ENCODE peak calls at places on chromosomes 4 and X, in four cellular contexts. Y is endodermal cell, G is thoracic aorta, N is upper lobe of right lung. E is an unnamed sample.
A peak's percentile ranks its signal among the peaks of the same experiment; 100 is the strongest.

GRCh38 chr4:129218355-129218754 is 122.4 kb downstream of the C4orf33 start:
- DNase-seq in Y (no peak), G (no peak), N (no peak), E (no peak)

GRCh38 chrX:4935846-4936245 is 1222.4 kb upstream of the PRKX start:
- DNase-seq in Y (no peak), G (no peak), N (no peak), E (no peak)

GRCh38 chrX:75155454-75155829 is 641 bp downstream of the ABCB7 start:
- DNase-seq in Y (no peak), G (no peak), N (no peak), E (no peak)

GRCh38 chr4:164087733-164088132 is 593.2 kb downstream of the TMA16 start:
- DNase-seq in Y (no peak), G (no peak), N (no peak), E (no peak)

GRCh38 chr4:98300706-98301105 is 39.5 kb downstream of the RAP1GDS1 start:
- DNase-seq in Y (no peak), G (no peak), N (no peak), E (no peak)

GRCh38 chrX:81377329-81377728 is 175.4 kb downstream of the SH3BGRL start:
- DNase-seq in Y (no peak), G (no peak), N (no peak), E (no peak)

GRCh38 chr4:181150173-181150572 is 1093.0 kb upstream of the TENM3 start:
- DNase-seq in Y (no peak), G (no peak), N (no peak), E (no peak)

GRCh38 chr4:113094327-113094726 is 44.9 kb downstream of the ANK2 start:
- DNase-seq in Y (no peak), G (no peak), N (no peak), E (no peak)

GRCh38 chrX:110418857-110419249 is 60.2 kb downstream of the RTL9 start:
- DNase-seq in Y (no peak), G (no peak), N (no peak), E (no peak)

GRCh38 chr4:162560073-162560472 is 396.3 kb upstream of the FSTL5 start:
- DNase-seq in Y (no peak), G (no peak), N (no peak), E (no peak)

GRCh38 chr4:142452132-142452855 is 393.8 kb downstream of the INPP4B start:
- DNase-seq in Y (no peak), G (no peak), N (no peak), E (no peak)

GRCh38 chr4:174538876-174539250 is 16.6 kb upstream of the HPGD start:
- DNase-seq in Y (no peak), G (no peak), N (no peak), E (no peak)

GRCh38 chr4:26525136-26525535 is 34.9 kb upstream of the CCKAR start:
- DNase-seq in Y (no peak), G (no peak), N (no peak), E (no peak)

GRCh38 chrX:14420876-14421275 is 108.5 kb upstream of the GLRA2 start:
- DNase-seq in Y (no peak), G (no peak), N (no peak), E (no peak)

GRCh38 chrX:139766545-139766983 is 58.6 kb upstream of the MCF2 start:
- DNase-seq in Y (no peak), G (no peak), N (no peak), E (no peak)

GRCh38 chrX:69142688-69143239 is 22.5 kb downstream of the PJA1 start:
- DNase-seq in Y (no peak), G (no peak), N (no peak), E (peak; percentile 54)

GRCh38 chr4:3572363-3572762 is 40.1 kb upstream of the LRPAP1 start:
- DNase-seq in Y (peak; percentile 64), G (no peak), N (no peak), E (no peak)

GRCh38 chrX:70613295-70613694 is 168.7 kb downstream of the DLG3 start:
- DNase-seq in Y (no peak), G (no peak), N (no peak), E (no peak)

GRCh38 chr4:15004701-15005301 is 2.5 kb downstream of the CPEB2 start:
- DNase-seq in Y (peak; percentile 71), G (peak; percentile 58), N (peak; percentile 94), E (peak; percentile 94)

GRCh38 chr4:43512253-43512652 is 619.7 kb downstream of the GRXCR1 start:
- DNase-seq in Y (no peak), G (no peak), N (no peak), E (no peak)

GRCh38 chr4:3074078-3074845 is at the start of the genes HTT and HTT-AS:
- DNase-seq in Y (peak; percentile 99), G (peak; percentile 84), N (peak; percentile 99), E (peak; percentile 99)

GRCh38 chrX:9628779-9629493 is 136.7 kb downstream of the GPR143 start:
- DNase-seq in Y (no peak), G (no peak), N (no peak), E (no peak)

GRCh38 chr4:139899346-139899745 is 233.7 kb downstream of the MGST2 start:
- DNase-seq in Y (no peak), G (no peak), N (no peak), E (no peak)

GRCh38 chr4:23930750-23931488 is 41.1 kb upstream of the PPARGC1A start:
- DNase-seq in Y (peak; percentile 73), G (peak; percentile 3), N (peak; percentile 74), E (no peak)

GRCh38 chr4:94931626-94932025 is 173.9 kb downstream of the BMPR1B start:
- DNase-seq in Y (no peak), G (no peak), N (no peak), E (no peak)

GRCh38 chr4:108350332-108350731 is 181.6 kb upstream of the LEF1 start:
- DNase-seq in Y (peak; percentile 50), G (no peak), N (no peak), E (no peak)

GRCh38 chr4:152024881-152025280 is 264.1 kb upstream of the GATB start:
- DNase-seq in Y (no peak), G (no peak), N (no peak), E (no peak)

GRCh38 chrX:124098089-124098488 is 136.6 kb downstream of the STAG2 start:
- DNase-seq in Y (no peak), G (no peak), N (no peak), E (no peak)

GRCh38 chr4:5758741-5759140 is 47.7 kb downstream of the EVC start:
- DNase-seq in Y (no peak), G (no peak), N (peak; percentile 33), E (no peak)

GRCh38 chr4:67549123-67549522 is 3.8 kb upstream of the CENPC start:
- DNase-seq in Y (no peak), G (no peak), N (no peak), E (no peak)

GRCh38 chr4:100257567-100257966 is 67.3 kb upstream of the DDIT4L start:
- DNase-seq in Y (peak; percentile 61), G (no peak), N (no peak), E (no peak)

GRCh38 chr4:173171098-173171497 is 2.5 kb downstream of the GALNT7 start:
- DNase-seq in Y (no peak), G (no peak), N (no peak), E (no peak)

GRCh38 chrX:71166461-71166860 is 21.8 kb downstream of the NLGN3 start:
- DNase-seq in Y (no peak), G (no peak), N (no peak), E (no peak)

GRCh38 chr4:10598829-10599228 is 85.7 kb downstream of the CLNK start:
- DNase-seq in Y (no peak), G (no peak), N (no peak), E (no peak)

GRCh38 chr4:38190717-38191178 is 230.6 kb downstream of the PTTG2 start:
- DNase-seq in Y (no peak), G (peak; percentile 40), N (no peak), E (no peak)

GRCh38 chrX:153492153-153492454 is 2.7 kb upstream of the BGN start:
- DNase-seq in Y (no peak), G (no peak), N (no peak), E (no peak)

GRCh38 chr4:184329235-184330007 is 111.7 kb upstream of the ENPP6 start:
- DNase-seq in Y (peak; percentile 24), G (no peak), N (no peak), E (no peak)
- H3K4me1 ChIP-seq in Y (no peaks in the 10 kb centered on the region), G (peaks cover 13% of the 10 kb centered on the region), N (peaks cover 12% of the 10 kb centered on the region), E (peaks cover 46% of the 10 kb centered on the region)

GRCh38 chr4:55879224-55879623 is 25.8 kb downstream of the EXOC1 start:
- DNase-seq in Y (no peak), G (no peak), N (no peak), E (no peak)
- H3K36me3 ChIP-seq in Y (peaks cover 55% of the 10 kb centered on the region), G (peaks cover 28% of the 10 kb centered on the region), N (peaks cover 64% of the 10 kb centered on the region), E (peaks cover 51% of the 10 kb centered on the region)

GRCh38 chr4:86940176-86940575 is 5.4 kb downstream of the AFF1 start:
- DNase-seq in Y (no peak), G (no peak), N (no peak), E (no peak)
- H3K4me1 ChIP-seq in Y (no peaks in the 10 kb centered on the region), G (peaks cover 61% of the 10 kb centered on the region), N (peaks cover 39% of the 10 kb centered on the region), E (peaks cover 87% of the 10 kb centered on the region)

GRCh38 chr4:1985287-1985686 is 23.5 kb downstream of the NELFA start:
- DNase-seq in Y (no peak), G (no peak), N (peak; percentile 61), E (peak; percentile 69)
- H3K36me3 ChIP-seq in Y (peaks cover 60% of the 10 kb centered on the region), G (peaks cover 73% of the 10 kb centered on the region), N (peaks cover 96% of the 10 kb centered on the region), E (peaks cover 100% of the 10 kb centered on the region)

E was measured in spleen.